ENCODE peak calls at places on chromosome 2, in six cellular contexts. J is H7; U is neural crest cell; H is stimulated activated CD4-positive, alpha-beta T cell treated with anti-CD3 and anti-CD28 coated beads, Interleukin-4, amount 100 ng/mL, for 1 hour; Y is skeletal muscle cell; T is fibroblast of the aortic adventitia. K is an unnamed sample.

GRCh38 chr2:130341562-130342019 is 1.1 kb upstream of the IMP4 start:
- DNase-seq in J (peak), Y (no peak), T (no peak), H (no peak), U (no peak), K (no peak)

GRCh38 chr2:232097758-232098157 is 136.2 kb downstream of the DIS3L2 start:
- DNase-seq in U (no peak), J (no peak), T (no peak), Y (no peak), H (no peak), K (no peak)

GRCh38 chr2:238157506-238158017 is 1.2 kb upstream of the ERFE start:
- DNase-seq in H (no peak), U (no peak), J (no peak), T (no peak), Y (no peak), K (no peak)

GRCh38 chr2:170222298-170222697 is 44.4 kb downstream of the MYO3B start:
- DNase-seq in U (no peak), H (no peak), T (peak), Y (peak), J (peak), K (no peak)

GRCh38 chr2:19685713-19686112 is 216.1 kb downstream of the TTC32 start:
- DNase-seq in J (no peak), Y (no peak), H (no peak), U (no peak), T (peak), K (no peak)

GRCh38 chr2:67571785-67572718 is 174.9 kb downstream of the ETAA1 start:
- DNase-seq in J (no peak), H (no peak), Y (no peak), T (peak), U (no peak), K (no peak)

GRCh38 chr2:24919977-24920812 is at the start of gene ADCY3:
- DNase-seq in T (peak), U (peak), J (peak), Y (no peak), H (peak), K (peak)

GRCh38 chr2:105744909-105745853 is at the start of gene NCK2:
- DNase-seq in H (peak), J (peak), U (peak), T (peak), Y (no peak), K (no peak)

GRCh38 chr2:109560265-109560664 is 53.5 kb downstream of the SEPTIN10 start:
- DNase-seq in J (no peak), Y (no peak), U (no peak), T (peak), H (no peak), K (no peak)

K was measured in activated CD4-positive, alpha-beta T cell treated with anti-CD3 and anti-CD28 coated beads, Interleukin-2, amount 50 U/mL, for 24 hours.